ENCODE peak calls at places on chromosomes 13 and 19, in eight cellular contexts. One of them, this sample, is unnamed.
A peak's percentile ranks its signal among the peaks of the same experiment; 100 is the strongest.

GRCh38 chr19:29397748-29398147 is 128.0 kb upstream of the VSTM2B start:
- DNase-seq in colonic mucosa: no peak
- DNase-seq in left ventricle myocardium inferior: no peak
- DNase-seq in GM23338: no peak
- DNase-seq in cardiac muscle cell: no peak
- DNase-seq in breast epithelium: no peak
- DNase-seq in A673: no peak
- DNase-seq in HepG2: no peak
- DNase-seq in this sample: no peak

GRCh38 chr13:48160879-48161278 is 66.0 kb upstream of the MED4 start:
- DNase-seq in colonic mucosa: no peak
- DNase-seq in left ventricle myocardium inferior: peak; percentile 53
- DNase-seq in GM23338: no peak
- DNase-seq in cardiac muscle cell: peak; percentile 21
- DNase-seq in breast epithelium: no peak
- DNase-seq in A673: peak; percentile 39
- DNase-seq in HepG2: no peak
- DNase-seq in this sample: no peak

GRCh38 chr19:29841559-29842367 is 30.0 kb downstream of the CCNE1 start:
- DNase-seq in colonic mucosa: peak; percentile 31
- DNase-seq in left ventricle myocardium inferior: no peak
- DNase-seq in GM23338: peak; percentile 64
- DNase-seq in cardiac muscle cell: peak; percentile 43
- DNase-seq in breast epithelium: no peak
- DNase-seq in A673: peak; percentile 13
- DNase-seq in HepG2: peak; percentile 91
- DNase-seq in this sample: no peak

GRCh38 chr13:113967206-113967720 is 6.6 kb downstream of the C13orf46 start:
- DNase-seq in colonic mucosa: no peak
- DNase-seq in left ventricle myocardium inferior: no peak
- DNase-seq in GM23338: no peak
- DNase-seq in cardiac muscle cell: no peak
- DNase-seq in breast epithelium: no peak
- DNase-seq in A673: no peak
- DNase-seq in HepG2: no peak
- DNase-seq in this sample: no peak

GRCh38 chr19:1105217-1105872 is 1.6 kb downstream of the GPX4 start:
- DNase-seq in colonic mucosa: peak; percentile 54
- DNase-seq in left ventricle myocardium inferior: no peak
- DNase-seq in GM23338: no peak
- DNase-seq in cardiac muscle cell: peak; percentile 29
- DNase-seq in breast epithelium: no peak
- DNase-seq in A673: peak; percentile 56
- DNase-seq in HepG2: no peak
- DNase-seq in this sample: no peak

GRCh38 chr19:53196777-53197396 is 3.7 kb upstream of the ZNF665 start:
- DNase-seq in colonic mucosa: peak; percentile 98
- DNase-seq in left ventricle myocardium inferior: peak; percentile 99
- DNase-seq in GM23338: peak; percentile 97
- DNase-seq in cardiac muscle cell: peak; percentile 96
- DNase-seq in breast epithelium: peak; percentile 99
- DNase-seq in A673: peak; percentile 87
- DNase-seq in HepG2: peak; percentile 50
- DNase-seq in this sample: peak; percentile 95

GRCh38 chr19:32771596-32771995 is 52.0 kb downstream of the TDRD12 start:
- DNase-seq in colonic mucosa: no peak
- DNase-seq in left ventricle myocardium inferior: no peak
- DNase-seq in GM23338: no peak
- DNase-seq in cardiac muscle cell: no peak
- DNase-seq in breast epithelium: no peak
- DNase-seq in A673: no peak
- DNase-seq in HepG2: no peak
- DNase-seq in this sample: no peak

GRCh38 chr19:33866696-33867095 is 70.0 kb downstream of the KCTD15 start:
- DNase-seq in colonic mucosa: no peak
- DNase-seq in left ventricle myocardium inferior: no peak
- DNase-seq in GM23338: no peak
- DNase-seq in cardiac muscle cell: no peak
- DNase-seq in breast epithelium: peak; percentile 25
- DNase-seq in A673: no peak
- DNase-seq in HepG2: no peak
- DNase-seq in this sample: no peak

GRCh38 chr13:107271226-107271625 is 703.3 kb upstream of the ARGLU1 start:
- DNase-seq in colonic mucosa: no peak
- DNase-seq in left ventricle myocardium inferior: no peak
- DNase-seq in GM23338: peak; percentile 81
- DNase-seq in cardiac muscle cell: peak; percentile 79
- DNase-seq in breast epithelium: no peak
- DNase-seq in A673: peak; percentile 93
- DNase-seq in HepG2: no peak
- DNase-seq in this sample: no peak

GRCh38 chr13:40391788-40392187 is 274.7 kb downstream of the FOXO1 start:
- DNase-seq in colonic mucosa: peak; percentile 1
- DNase-seq in left ventricle myocardium inferior: no peak
- DNase-seq in GM23338: no peak
- DNase-seq in cardiac muscle cell: no peak
- DNase-seq in breast epithelium: no peak
- DNase-seq in A673: no peak
- DNase-seq in HepG2: no peak
- DNase-seq in this sample: no peak

GRCh38 chr19:3725640-3726310 is 17.6 kb downstream of the TJP3 start:
- DNase-seq in colonic mucosa: peak; percentile 94
- DNase-seq in left ventricle myocardium inferior: no peak
- DNase-seq in GM23338: peak; percentile 86
- DNase-seq in cardiac muscle cell: peak; percentile 20
- DNase-seq in breast epithelium: peak; percentile 79
- DNase-seq in A673: peak; percentile 58
- DNase-seq in HepG2: no peak
- DNase-seq in this sample: no peak

GRCh38 chr13:97856001-97856675 is 97.3 kb upstream of the IPO5 start:
- DNase-seq in colonic mucosa: peak; percentile 27
- DNase-seq in left ventricle myocardium inferior: peak; percentile 34
- DNase-seq in GM23338: peak; percentile 45
- DNase-seq in cardiac muscle cell: peak; percentile 60
- DNase-seq in breast epithelium: no peak
- DNase-seq in A673: peak; percentile 72
- DNase-seq in HepG2: no peak
- DNase-seq in this sample: no peak

DNA sequence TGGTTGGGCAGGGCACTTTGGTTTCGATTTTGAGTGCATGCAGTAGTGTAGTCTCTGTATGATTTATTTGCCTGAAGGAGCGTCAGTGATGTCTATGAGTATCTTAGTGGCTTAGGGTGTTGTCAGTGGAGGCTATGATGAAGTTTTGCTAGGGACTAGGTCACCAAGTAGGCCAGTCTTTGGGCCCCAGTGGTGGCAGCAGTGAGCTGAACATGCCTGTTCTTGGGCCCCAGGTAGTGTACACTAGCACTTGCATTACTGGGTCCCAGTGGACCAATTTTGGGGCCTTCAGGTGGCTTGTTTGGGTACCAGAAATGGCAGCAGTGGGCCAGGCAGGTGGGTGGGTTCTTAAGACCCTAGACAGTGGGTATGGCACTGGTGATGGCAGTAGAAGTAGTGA is 598.7 kb upstream of the SPRY2 start:
- DNase-seq in colonic mucosa: no peak
- DNase-seq in left ventricle myocardium inferior: no peak
- DNase-seq in GM23338: peak; percentile 4
- DNase-seq in cardiac muscle cell: no peak
- DNase-seq in breast epithelium: no peak
- DNase-seq in A673: no peak
- DNase-seq in HepG2: no peak
- DNase-seq in this sample: no peak
- H3K27ac ChIP-seq in colonic mucosa: no peak overlapping the region
- H3K27ac ChIP-seq in left ventricle myocardium inferior: no peak overlapping the region
- H3K27ac ChIP-seq in GM23338: no peak overlapping the region
- H3K27ac ChIP-seq in cardiac muscle cell: no peak overlapping the region
- H3K27ac ChIP-seq in breast epithelium: no peak overlapping the region
- H3K27ac ChIP-seq in A673: no peak overlapping the region
- H3K27ac ChIP-seq in HepG2: no peak overlapping the region
- H3K27ac ChIP-seq in this sample: no peak overlapping the region

GRCh38 chr13:110240352-110240751 is 66.6 kb downstream of the COL4A1 start:
- DNase-seq in colonic mucosa: no peak
- DNase-seq in left ventricle myocardium inferior: no peak
- DNase-seq in GM23338: no peak
- DNase-seq in cardiac muscle cell: no peak
- DNase-seq in breast epithelium: no peak
- DNase-seq in A673: no peak
- DNase-seq in HepG2: no peak
- DNase-seq in this sample: no peak

GRCh38 chr13:110244096-110244830 is 62.7 kb downstream of the COL4A1 start:
- DNase-seq in colonic mucosa: no peak
- DNase-seq in left ventricle myocardium inferior: no peak
- DNase-seq in GM23338: no peak
- DNase-seq in cardiac muscle cell: no peak
- DNase-seq in breast epithelium: no peak
- DNase-seq in A673: no peak
- DNase-seq in HepG2: no peak
- DNase-seq in this sample: no peak

GRCh38 chr13:110244926-110245325 is 62.0 kb downstream of the COL4A1 start:
- DNase-seq in colonic mucosa: no peak
- DNase-seq in left ventricle myocardium inferior: no peak
- DNase-seq in GM23338: no peak
- DNase-seq in cardiac muscle cell: no peak
- DNase-seq in breast epithelium: no peak
- DNase-seq in A673: no peak
- DNase-seq in HepG2: no peak
- DNase-seq in this sample: no peak

GRCh38 chr13:110240943-110241342 is 66.0 kb downstream of the COL4A1 start:
- DNase-seq in colonic mucosa: no peak
- DNase-seq in left ventricle myocardium inferior: no peak
- DNase-seq in GM23338: no peak
- DNase-seq in cardiac muscle cell: no peak
- DNase-seq in breast epithelium: no peak
- DNase-seq in A673: no peak
- DNase-seq in HepG2: no peak
- DNase-seq in this sample: no peak

DNA sequence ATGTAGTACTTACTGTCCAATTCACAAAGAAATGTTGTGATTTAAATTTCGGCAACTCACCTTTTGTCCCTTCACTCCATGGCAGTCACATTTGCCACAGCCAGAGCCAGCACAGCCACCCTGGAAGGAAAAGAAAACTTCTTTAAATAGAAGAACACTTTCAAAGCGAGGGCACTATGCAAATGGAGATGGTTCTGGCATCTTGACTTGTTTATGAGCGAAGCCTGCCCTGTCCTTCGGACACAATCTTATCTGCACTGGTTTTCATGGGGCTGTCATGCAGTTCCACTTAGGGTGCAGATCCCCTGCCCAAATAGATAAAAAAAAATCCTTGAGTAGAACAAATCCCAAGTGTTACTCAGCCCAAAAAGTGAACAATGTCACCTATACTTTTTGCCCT is 64.3 kb downstream of the COL4A1 start:
- DNase-seq in colonic mucosa: no peak
- DNase-seq in left ventricle myocardium inferior: no peak
- DNase-seq in GM23338: no peak
- DNase-seq in cardiac muscle cell: no peak
- DNase-seq in breast epithelium: no peak
- DNase-seq in A673: no peak
- DNase-seq in HepG2: no peak
- DNase-seq in this sample: no peak
- H3K27ac ChIP-seq in colonic mucosa: no peak overlapping the region
- H3K27ac ChIP-seq in left ventricle myocardium inferior: peak overlapping the region; percentile 92
- H3K27ac ChIP-seq in GM23338: no peak overlapping the region
- H3K27ac ChIP-seq in cardiac muscle cell: peak overlapping the region; percentile 87
- H3K27ac ChIP-seq in breast epithelium: no peak overlapping the region
- H3K27ac ChIP-seq in A673: no peak overlapping the region
- H3K27ac ChIP-seq in HepG2: no peak overlapping the region
- H3K27ac ChIP-seq in this sample: no peak overlapping the region

GRCh38 chr19:7393934-7394508 is 45.3 kb downstream of the ARHGEF18 start:
- DNase-seq in colonic mucosa: no peak
- DNase-seq in left ventricle myocardium inferior: no peak
- DNase-seq in GM23338: no peak
- DNase-seq in cardiac muscle cell: peak; percentile 18
- DNase-seq in breast epithelium: no peak
- DNase-seq in A673: no peak
- DNase-seq in HepG2: no peak
- DNase-seq in this sample: no peak
- H3K27ac ChIP-seq in colonic mucosa: no peak overlapping the region
- H3K27ac ChIP-seq in left ventricle myocardium inferior: no peak overlapping the region
- H3K27ac ChIP-seq in GM23338: no peak overlapping the region
- H3K27ac ChIP-seq in cardiac muscle cell: no peak overlapping the region
- H3K27ac ChIP-seq in breast epithelium: peak overlapping the region; percentile 65
- H3K27ac ChIP-seq in A673: peak overlapping the region; percentile 82
- H3K27ac ChIP-seq in HepG2: no peak overlapping the region
- H3K27ac ChIP-seq in this sample: peak overlapping the region; percentile 73

GRCh38 chr13:77387607-77388200 is 60.8 kb upstream of the MYCBP2 start:
- DNase-seq in colonic mucosa: no peak
- DNase-seq in left ventricle myocardium inferior: no peak
- DNase-seq in GM23338: no peak
- DNase-seq in cardiac muscle cell: no peak
- DNase-seq in breast epithelium: no peak
- DNase-seq in A673: no peak
- DNase-seq in HepG2: no peak
- DNase-seq in this sample: no peak
- H3K27ac ChIP-seq in colonic mucosa: no peak overlapping the region
- H3K27ac ChIP-seq in left ventricle myocardium inferior: peak overlapping the region; percentile 43
- H3K27ac ChIP-seq in GM23338: no peak overlapping the region
- H3K27ac ChIP-seq in cardiac muscle cell: no peak overlapping the region
- H3K27ac ChIP-seq in breast epithelium: peak overlapping the region; percentile 44
- H3K27ac ChIP-seq in A673: no peak overlapping the region
- H3K27ac ChIP-seq in HepG2: no peak overlapping the region
- H3K27ac ChIP-seq in this sample: no peak overlapping the region

DNA sequence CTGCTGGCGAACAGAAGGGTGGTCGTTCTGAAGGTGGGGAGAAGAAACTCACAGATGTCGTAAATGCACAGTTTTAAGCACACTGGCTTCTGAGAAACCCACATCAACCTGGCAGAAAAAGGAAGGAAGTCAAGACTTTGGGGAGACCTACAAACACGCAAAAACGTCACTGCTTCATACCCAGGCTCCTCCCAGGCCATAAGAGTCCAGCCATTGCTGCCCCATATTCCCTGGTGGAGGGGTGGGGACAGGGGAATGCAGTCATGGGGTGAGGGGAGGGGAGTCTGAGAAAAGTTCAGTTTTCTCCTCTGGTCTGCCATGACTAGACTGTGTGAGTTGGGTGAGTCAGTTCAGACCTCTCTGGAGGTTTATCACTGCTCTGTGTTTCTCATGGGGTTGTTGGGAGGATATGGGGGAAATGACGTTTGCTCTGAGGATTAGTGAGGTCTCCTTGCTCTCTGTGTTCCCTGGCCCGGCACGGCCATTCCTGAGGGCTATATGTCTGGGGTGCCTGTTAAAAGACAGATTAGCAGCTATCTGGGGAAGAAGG is 139.0 kb downstream of the FLT1 start:
- DNase-seq in colonic mucosa: no peak
- DNase-seq in left ventricle myocardium inferior: no peak
- DNase-seq in GM23338: no peak
- DNase-seq in cardiac muscle cell: peak; percentile 86
- DNase-seq in breast epithelium: no peak
- DNase-seq in A673: peak; percentile 17
- DNase-seq in HepG2: no peak
- DNase-seq in this sample: no peak
- H3K27ac ChIP-seq in colonic mucosa: no peak overlapping the region
- H3K27ac ChIP-seq in left ventricle myocardium inferior: no peak overlapping the region
- H3K27ac ChIP-seq in GM23338: peak overlapping the region; percentile 28
- H3K27ac ChIP-seq in cardiac muscle cell: no peak overlapping the region
- H3K27ac ChIP-seq in breast epithelium: no peak overlapping the region
- H3K27ac ChIP-seq in A673: no peak overlapping the region
- H3K27ac ChIP-seq in HepG2: no peak overlapping the region
- H3K27ac ChIP-seq in this sample: no peak overlapping the region

This sample was measured in substantia nigra.